ENCODE peak calls at places on chromosomes 11 and 22, in eight cellular contexts. T is HepG2, W is ovary, G is IMR-90, M is psoas muscle, Q is mucosa of descending colon, O is prostate gland, P is Caco-2. U is an unnamed sample.

GRCh38 chr11:110356769-110357671 is 60.6 kb upstream of the RDX start:
- DNase-seq in T (peak; percentile 84), W (no peak), G (peak; percentile 29), M (no peak), Q (no peak), O (no peak), P (peak; percentile 86), U (no peak)

GRCh38 chr11:113382121-113382520 is 5.5 kb upstream of the ANKK1 start:
- DNase-seq in T (no peak), W (no peak), G (no peak), M (no peak), Q (no peak), O (no peak), P (no peak), U (no peak)

GRCh38 chr22:22078329-22078728 is 95.7 kb upstream of the TOP3B start:
- DNase-seq in T (no peak), W (no peak), G (no peak), M (no peak), Q (no peak), O (no peak), P (no peak), U (no peak)

GRCh38 chr11:31810779-31811647 is at the start of gene PAX6:
- DNase-seq in T (peak; percentile 51), W (no peak), G (peak; percentile 19), M (peak; percentile 50), Q (peak; percentile 51), O (no peak), P (peak; percentile 73), U (peak; percentile 32)

GRCh38 chr11:67288452-67289225 is 464 bp upstream of the ANKRD13D start:
- DNase-seq in T (peak; percentile 85), W (peak; percentile 87), G (peak; percentile 88), M (peak; percentile 93), Q (peak; percentile 89), O (peak; percentile 83), P (peak; percentile 94), U (peak; percentile 97)

GRCh38 chr11:16820324-16821092 is 82.1 kb downstream of the C11orf58 start:
- DNase-seq in T (peak; percentile 62), W (peak; percentile 69), G (peak; percentile 61), M (peak; percentile 86), Q (peak; percentile 81), O (peak; percentile 85), P (peak; percentile 88), U (peak; percentile 85)

GRCh38 chr11:123187670-123188507 is 7.2 kb downstream of the CLMP start:
- DNase-seq in T (no peak), W (no peak), G (peak; percentile 63), M (no peak), Q (no peak), O (no peak), P (peak; percentile 8), U (no peak)

GRCh38 chr11:72773291-72773690 is 20.6 kb downstream of the STARD10 start:
- DNase-seq in T (no peak), W (peak; percentile 67), G (peak; percentile 93), M (peak; percentile 81), Q (no peak), O (no peak), P (peak; percentile 35), U (peak; percentile 86)

GRCh38 chr11:60485987-60486386 is 6.6 kb upstream of the MS4A12 start:
- DNase-seq in T (peak; percentile 54), W (no peak), G (no peak), M (no peak), Q (no peak), O (peak; percentile 19), P (peak; percentile 70), U (peak; percentile 7)

GRCh38 chr11:47924184-47924671 is 56.1 kb upstream of the PTPRJ start:
- DNase-seq in T (peak; percentile 45), W (no peak), G (peak; percentile 86), M (no peak), Q (no peak), O (peak; percentile 72), P (peak; percentile 63), U (no peak)

GRCh38 chr11:31805629-31806185 is 5.4 kb downstream of the PAX6 start:
- DNase-seq in T (no peak), W (no peak), G (no peak), M (no peak), Q (no peak), O (no peak), P (no peak), U (no peak)

GRCh38 chr11:72730243-72730642 is 22.0 kb downstream of the ARAP1 start:
- DNase-seq in T (no peak), W (no peak), G (no peak), M (no peak), Q (no peak), O (no peak), P (no peak), U (no peak)

GRCh38 chr22:37904572-37905533 is 1.2 kb upstream of the MICALL1 start:
- DNase-seq in T (peak; percentile 58), W (peak; percentile 69), G (peak; percentile 99), M (peak; percentile 75), Q (peak; percentile 37), O (no peak), P (peak; percentile 68), U (peak; percentile 10)

GRCh38 chr22:48974443-48975251 is 853.0 kb downstream of the BRD1 start:
- DNase-seq in T (no peak), W (no peak), G (no peak), M (no peak), Q (no peak), O (no peak), P (no peak), U (no peak)

GRCh38 chr11:64094463-64095223 is 58.9 kb downstream of the FLRT1 start:
- DNase-seq in T (no peak), W (no peak), G (peak; percentile 81), M (peak; percentile 84), Q (no peak), O (no peak), P (no peak), U (peak; percentile 66)

DNA sequence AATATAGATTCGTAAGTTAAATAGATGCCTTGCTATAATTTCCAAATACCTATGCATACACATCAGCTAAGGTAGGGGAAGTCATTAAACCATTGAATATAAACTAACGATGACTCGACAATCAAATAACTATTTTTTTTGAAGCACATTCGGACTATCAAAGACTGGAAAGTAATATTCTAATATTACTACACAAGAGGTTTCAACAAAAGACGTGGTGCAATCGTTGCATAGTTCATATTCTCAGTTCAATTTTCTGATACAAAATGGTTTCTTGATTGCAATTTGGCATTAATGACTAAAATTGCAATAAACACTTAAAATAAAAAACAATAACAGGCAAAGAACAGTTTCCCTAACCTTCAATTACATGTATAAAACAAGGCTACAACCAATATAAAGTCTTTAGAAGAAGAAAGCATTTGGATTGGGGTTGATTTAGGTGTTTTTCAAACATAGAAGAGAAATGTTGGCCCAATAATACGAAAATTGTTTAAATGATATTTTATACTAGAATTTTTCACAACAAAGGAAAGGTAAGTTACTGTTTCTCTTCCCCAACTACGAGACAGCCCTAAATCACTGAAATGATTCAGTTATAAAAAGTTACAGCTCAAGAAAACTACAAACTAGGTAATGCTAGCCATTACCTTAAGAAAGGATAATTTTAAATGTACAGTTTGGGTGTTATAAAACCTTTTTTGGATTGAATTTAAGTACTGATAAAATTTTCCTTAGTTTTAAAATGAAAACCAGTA is 17.6 kb downstream of the BLID start:
- DNase-seq in T (no peak), W (no peak), G (no peak), M (no peak), Q (no peak), O (no peak), P (no peak), U (no peak)
- H3K4me3 ChIP-seq in T (no peak overlapping the region), W (peak overlapping the region; percentile 58), G (peak overlapping the region; percentile 91), M (peak overlapping the region; percentile 76), Q (no peak overlapping the region), O (peak overlapping the region; percentile 32), P (no peak overlapping the region), U (peak overlapping the region; percentile 61)

GRCh38 chr22:47448231-47449035 is 686.0 kb downstream of the TBC1D22A start:
- DNase-seq in T (no peak), W (no peak), G (no peak), M (no peak), Q (no peak), O (no peak), P (no peak), U (no peak)
- H3K9me3 ChIP-seq in T (no peaks in the 10 kb centered on the region), W (no peaks in the 10 kb centered on the region), G (peaks cover 74% of the 10 kb centered on the region), M (no peaks in the 10 kb centered on the region), Q (no peaks in the 10 kb centered on the region), O (no peaks in the 10 kb centered on the region), P (no peaks in the 10 kb centered on the region), U (no peaks in the 10 kb centered on the region)

GRCh38 chr11:75334976-75335375 is 16.5 kb downstream of the ARRB1 start:
- DNase-seq in T (no peak), W (no peak), G (no peak), M (no peak), Q (no peak), O (no peak), P (no peak), U (no peak)

GRCh38 chr11:75341583-75341982 is 9.9 kb downstream of the ARRB1 start:
- DNase-seq in T (no peak), W (no peak), G (no peak), M (no peak), Q (peak; percentile 50), O (no peak), P (no peak), U (peak; percentile 35)

GRCh38 chr11:75337195-75337654 is 14.2 kb downstream of the ARRB1 start:
- DNase-seq in T (no peak), W (no peak), G (peak; percentile 60), M (no peak), Q (peak; percentile 36), O (no peak), P (no peak), U (no peak)

GRCh38 chr11:75339685-75340409 is 11.6 kb downstream of the ARRB1 start:
- DNase-seq in T (no peak), W (no peak), G (no peak), M (no peak), Q (peak; percentile 53), O (no peak), P (no peak), U (no peak)

DNA sequence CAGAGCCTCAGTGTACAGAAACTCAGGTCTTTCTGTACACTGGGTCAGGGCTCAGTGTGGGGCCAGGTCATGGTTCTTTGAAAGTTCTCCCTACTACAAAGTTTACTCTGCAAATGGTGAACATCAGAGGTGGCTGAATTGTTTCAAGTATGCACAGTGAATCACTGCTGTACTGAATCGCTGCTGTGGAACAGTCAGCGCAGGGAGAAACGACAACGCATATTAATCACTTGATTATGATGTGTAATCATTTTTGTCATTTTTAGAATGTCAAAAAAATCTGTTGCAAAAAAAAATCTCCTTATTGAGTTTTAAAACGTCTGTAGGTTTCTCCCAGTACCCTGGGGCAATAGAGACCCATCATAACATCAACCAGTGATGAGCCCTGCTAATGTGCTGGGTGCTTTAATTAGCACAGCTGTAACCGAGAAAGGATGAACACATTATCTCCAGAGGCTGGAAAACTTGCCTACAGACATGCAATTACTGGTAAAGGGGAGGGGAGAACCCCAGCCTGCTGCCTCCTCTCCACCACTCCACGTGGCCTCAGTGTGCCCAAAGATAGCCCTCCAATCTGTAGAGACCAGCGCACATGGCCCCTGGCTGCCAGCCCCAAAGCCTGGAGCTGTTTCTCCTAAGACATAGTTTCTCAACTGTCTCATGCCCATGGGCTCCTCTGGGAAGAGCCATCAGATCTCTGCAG is 12.8 kb downstream of the ARRB1 start:
- DNase-seq in T (no peak), W (no peak), G (peak; percentile 65), M (no peak), Q (peak; percentile 38), O (no peak), P (no peak), U (no peak)
- H3K4me3 ChIP-seq in T (no peak overlapping the region), W (no peak overlapping the region), G (no peak overlapping the region), M (no peak overlapping the region), Q (no peak overlapping the region), O (no peak overlapping the region), P (no peak overlapping the region), U (no peak overlapping the region)

DNA sequence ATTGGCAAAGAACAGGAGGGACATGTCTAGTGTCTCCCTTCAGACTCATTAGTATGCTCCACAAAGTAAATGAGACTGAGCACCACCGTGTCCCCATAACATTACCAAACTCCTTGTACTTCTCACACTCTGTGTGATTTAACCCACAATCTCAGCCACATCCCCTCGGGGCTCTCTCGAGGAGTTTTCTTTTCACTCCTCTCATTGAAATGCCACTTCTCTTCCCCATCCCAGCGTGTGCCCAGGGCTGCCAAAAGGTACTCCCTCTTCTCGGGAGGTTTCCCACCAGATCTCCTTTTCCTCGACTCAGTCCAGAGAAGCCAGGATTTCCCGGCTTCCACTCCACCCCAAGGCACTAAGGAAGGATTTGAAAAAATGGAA is 1.1 kb downstream of the RBFOX2 start:
- DNase-seq in T (no peak), W (peak; percentile 22), G (no peak), M (no peak), Q (no peak), O (peak; percentile 7), P (no peak), U (no peak)
- H3K9me3 ChIP-seq in T (no peaks in the 10 kb centered on the region), W (no peaks in the 10 kb centered on the region), G (no peaks in the 10 kb centered on the region), M (no peaks in the 10 kb centered on the region), Q (no peaks in the 10 kb centered on the region), O (no peaks in the 10 kb centered on the region), P (no peaks in the 10 kb centered on the region), U (no peaks in the 10 kb centered on the region)

U was measured in cardiac muscle cell.